ENCODE peak calls at places on chromosomes 6 and 20, in nine cellular contexts. P, T, X, M, O, G, Y, D and J are unnamed samples.

GRCh38 chr6:17470209-17470952 is 77.0 kb downstream of the CAP2 start:
- DNase-seq in M (no peak), Y (no peak), P (peak; percentile 30), T (no peak), D (no peak), X (no peak), G (no peak), O (no peak), J (no peak)

GRCh38 chr6:15969236-15969778 is 159.6 kb upstream of the MYLIP start:
- DNase-seq in O (no peak), P (no peak), Y (no peak), X (no peak), T (no peak), G (no peak), D (no peak), M (no peak), J (no peak)

GRCh38 chr6:52167272-52167671 is 18.9 kb upstream of the IL17A start:
- DNase-seq in P (no peak), Y (no peak), X (no peak), T (no peak), M (no peak), G (no peak), O (no peak), D (no peak), J (no peak)

GRCh38 chr6:24524801-24525200 is 30.0 kb downstream of the ALDH5A1 start:
- DNase-seq in M (no peak), O (peak; percentile 72), G (peak; percentile 68), T (no peak), P (peak; percentile 59), Y (no peak), X (no peak), D (peak; percentile 37), J (no peak)

GRCh38 chr6:43871933-43872332 is 101.9 kb downstream of the VEGFA start:
- DNase-seq in X (no peak), G (no peak), D (no peak), P (no peak), O (no peak), M (no peak), T (no peak), Y (no peak), J (no peak)

GRCh38 chr6:6796818-6797217 is 208.3 kb downstream of the LY86 start:
- DNase-seq in G (no peak), X (no peak), P (no peak), O (no peak), D (no peak), M (no peak), Y (no peak), T (no peak), J (no peak)

GRCh38 chr6:19731286-19731685 is 105.9 kb upstream of the ID4 start:
- DNase-seq in D (no peak), M (no peak), P (peak; percentile 90), T (no peak), X (no peak), G (peak; percentile 95), O (no peak), Y (no peak), J (no peak)

GRCh38 chr6:35485402-35485877 is 11.4 kb downstream of the TEAD3 start:
- DNase-seq in Y (no peak), X (no peak), O (no peak), P (no peak), M (peak; percentile 81), D (no peak), G (peak; percentile 75), T (no peak), J (no peak)

GRCh38 chr6:42251911-42252637 is 34.4 kb upstream of the MRPS10 start:
- DNase-seq in D (no peak), X (peak; percentile 56), O (no peak), Y (no peak), P (peak; percentile 81), M (peak; percentile 73), T (peak; percentile 31), G (peak; percentile 42), J (no peak)

GRCh38 chr6:24547243-24547642 is 52.5 kb downstream of the ALDH5A1 start:
- DNase-seq in D (peak; percentile 17), Y (no peak), P (no peak), T (no peak), M (no peak), X (no peak), G (no peak), O (peak; percentile 54), J (no peak)

GRCh38 chr6:95593025-95593424 is 15.7 kb downstream of the MANEA start:
- DNase-seq in T (no peak), P (no peak), D (no peak), G (no peak), O (no peak), M (peak; percentile 22), Y (no peak), X (peak; percentile 17), J (no peak)

GRCh38 chr20:37984018-37984785 is 49.1 kb downstream of the TTI1 start:
- DNase-seq in Y (no peak), M (no peak), P (no peak), D (no peak), X (no peak), T (no peak), O (no peak), G (no peak), J (no peak)

GRCh38 chr6:128068110-128068460 is 167.2 kb upstream of the THEMIS start:
- DNase-seq in Y (no peak), G (peak; percentile 3), D (no peak), M (no peak), T (no peak), P (no peak), X (no peak), O (no peak), J (no peak)

GRCh38 chr6:34393191-34393967 is 910 bp upstream of the NUDT3 start:
- DNase-seq in M (peak; percentile 62), P (no peak), O (no peak), G (no peak), D (peak; percentile 45), Y (no peak), X (no peak), T (no peak), J (no peak)

GRCh38 chr6:147528511-147529145 is 20.1 kb downstream of the SAMD5 start:
- DNase-seq in G (no peak), X (no peak), D (no peak), T (no peak), O (no peak), P (no peak), M (no peak), Y (no peak), J (no peak)

GRCh38 chr6:42618686-42619085 is 54.9 kb downstream of the UBR2 start:
- DNase-seq in G (peak; percentile 36), P (peak; percentile 94), D (no peak), Y (no peak), O (no peak), T (no peak), M (no peak), X (no peak), J (no peak)

GRCh38 chr6:10429638-10430427 is 15.0 kb upstream of the TFAP2A start:
- DNase-seq in Y (no peak), M (no peak), D (peak; percentile 69), P (peak; percentile 42), G (peak; percentile 56), T (no peak), O (peak; percentile 85), X (no peak), J (no peak)
- TF ChIP-seq CTCF in Y (no peak), M (peak; percentile 47), D (peak; percentile 69), P (peak; percentile 38), G (peak; percentile 30), T (peak; percentile 64), O (peak; percentile 78), X (no peak), J (peak; percentile 65)

DNA sequence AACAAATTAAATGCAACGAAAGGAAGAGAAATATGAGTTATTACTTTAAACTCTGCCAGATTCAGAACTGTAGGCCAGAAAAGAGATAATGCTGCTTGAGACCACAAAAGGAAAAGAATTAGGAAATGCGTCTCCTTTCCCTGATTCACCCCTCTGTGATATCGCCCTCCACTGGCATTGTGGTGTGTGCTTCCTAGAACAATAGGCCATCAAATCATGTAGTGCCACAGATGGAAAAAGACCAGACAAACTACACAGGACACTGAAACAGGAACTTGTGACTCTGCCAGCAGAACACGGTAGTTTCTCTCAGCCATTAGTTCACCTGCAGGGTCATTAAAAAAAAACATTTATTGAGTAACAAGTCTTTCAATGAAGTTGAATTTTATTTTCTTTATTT is 14.8 kb upstream of the LAMA4 start:
- DNase-seq in M (no peak), X (no peak), Y (no peak), O (peak; percentile 49), D (no peak), T (no peak), G (peak; percentile 68), P (peak; percentile 73), J (no peak)
- TF ChIP-seq CTCF in M (no peak), X (no peak), Y (no peak), O (peak; percentile 57), D (no peak), T (no peak), G (peak; percentile 63), P (peak; percentile 69), J (no peak)

DNA sequence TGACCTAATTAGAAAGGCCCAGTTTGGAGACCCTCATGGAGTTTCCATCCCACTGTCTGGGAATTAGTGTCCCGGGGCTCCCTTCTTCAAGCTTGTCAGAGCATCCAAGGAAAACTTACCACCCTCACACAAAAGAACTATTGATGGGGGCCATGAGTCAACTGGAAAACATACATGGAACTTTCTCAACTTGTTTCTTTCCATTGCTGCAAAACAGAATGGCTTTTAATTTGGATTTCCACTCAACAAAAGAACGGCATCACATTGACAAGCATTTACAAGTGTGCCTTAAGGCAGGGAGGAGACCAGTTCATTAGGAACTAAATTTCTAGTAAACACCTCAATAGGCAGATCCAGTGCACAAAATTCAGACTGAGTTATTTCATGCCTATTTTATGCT is 289.1 kb upstream of the PREP start:
- DNase-seq in Y (no peak), D (no peak), M (no peak), X (no peak), T (no peak), O (no peak), G (no peak), P (no peak), J (no peak)
- TF ChIP-seq CTCF in Y (no peak), D (no peak), M (no peak), X (no peak), T (no peak), O (no peak), G (no peak), P (no peak), J (no peak)

GRCh38 chr20:44068311-44068710 is 118.7 kb downstream of the JPH2 start:
- DNase-seq in P (no peak), G (no peak), X (no peak), T (no peak), O (peak; percentile 35), M (no peak), Y (no peak), D (no peak), J (no peak)
- TF ChIP-seq CTCF in P (no peak), G (no peak), X (no peak), T (no peak), O (peak; percentile 29), M (no peak), Y (no peak), D (no peak), J (no peak)

GRCh38 chr6:116011096-116011401 is 49.6 kb downstream of the FRK start:
- DNase-seq in D (no peak), T (no peak), X (no peak), Y (no peak), M (no peak), P (no peak), G (no peak), O (no peak), J (no peak)
- TF ChIP-seq CTCF in D (no peak), T (no peak), X (no peak), Y (no peak), M (peak; percentile 20), P (no peak), G (no peak), O (peak; percentile 8), J (no peak)